ENCODE peak calls at places on chromosomes 7 and 10, in eight cellular contexts. N, A, G, T, E, S, R and O are unnamed samples.
A peak's percentile ranks its signal among the peaks of the same experiment; 100 is the strongest.

GRCh38 chr7:19665399-19666008 is 43.3 kb downstream of the POLR1F start:
- DNase-seq in N (no peak), A (no peak), G (no peak), T (no peak), E (peak; percentile 30), S (no peak), R (peak; percentile 37), O (no peak)

GRCh38 chr7:142607351-142607750 is 141.9 kb upstream of the PRSS1 start:
- DNase-seq in N (no peak), A (no peak), G (no peak), T (no peak), E (no peak), S (no peak), R (no peak), O (no peak)

GRCh38 chr10:68212721-68213352 is 19.1 kb downstream of the ATOH7 start:
- DNase-seq in N (no peak), A (no peak), G (no peak), T (no peak), E (peak; percentile 33), S (no peak), R (peak; percentile 34), O (no peak)

GRCh38 chr7:80781561-80781979 is 137.3 kb downstream of the SEMA3C start:
- DNase-seq in N (no peak), A (no peak), G (no peak), T (no peak), E (peak; percentile 33), S (no peak), R (peak; percentile 68), O (no peak)

GRCh38 chr7:142885311-142886230 is at the start of gene TRPV6:
- DNase-seq in N (no peak), A (peak; percentile 52), G (no peak), T (no peak), E (no peak), S (no peak), R (peak; percentile 19), O (no peak)

GRCh38 chr7:73992104-73992562 is 35.8 kb upstream of the ELN start:
- DNase-seq in N (no peak), A (no peak), G (no peak), T (no peak), E (no peak), S (no peak), R (peak; percentile 42), O (no peak)

GRCh38 chr10:32163076-32163773 is 107.0 kb upstream of the KIF5B start:
- DNase-seq in N (no peak), A (no peak), G (no peak), T (no peak), E (no peak), S (no peak), R (no peak), O (no peak)

GRCh38 chr7:36305226-36305625 is 84.4 kb upstream of the ANLN start:
- DNase-seq in N (no peak), A (no peak), G (no peak), T (no peak), E (no peak), S (no peak), R (no peak), O (no peak)

GRCh38 chr10:45420453-45421192 is 46.6 kb downstream of the ALOX5 start:
- DNase-seq in N (peak; percentile 24), A (no peak), G (no peak), T (no peak), E (no peak), S (no peak), R (no peak), O (no peak)

GRCh38 chr10:120557296-120557810 is 100.3 kb downstream of the PLPP4 start:
- DNase-seq in N (no peak), A (no peak), G (no peak), T (no peak), E (no peak), S (no peak), R (no peak), O (no peak)

GRCh38 chr7:4634166-4634565 is 47.9 kb upstream of the FOXK1 start:
- DNase-seq in N (no peak), A (no peak), G (no peak), T (no peak), E (no peak), S (no peak), R (no peak), O (no peak)

GRCh38 chr10:35246770-35247343 is 89.5 kb upstream of the CCNY start:
- DNase-seq in N (no peak), A (no peak), G (no peak), T (no peak), E (no peak), S (no peak), R (no peak), O (no peak)

GRCh38 chr10:36888925-36889573 is 236.3 kb upstream of the ANKRD30A start:
- DNase-seq in N (peak; percentile 1), A (peak; percentile 22), G (peak; percentile 60), T (peak; percentile 1), E (peak; percentile 28), S (peak; percentile 11), R (peak; percentile 6), O (peak; percentile 28)

GRCh38 chr10:78937800-78938694 is 130.7 kb upstream of the ZMIZ1 start:
- DNase-seq in N (no peak), A (no peak), G (no peak), T (no peak), E (peak; percentile 22), S (no peak), R (peak; percentile 31), O (no peak)

GRCh38 chr10:71845410-71846406 is 5.3 kb downstream of the PSAP start:
- DNase-seq in N (no peak), A (no peak), G (no peak), T (no peak), E (no peak), S (no peak), R (no peak), O (no peak)

GRCh38 chr7:44289341-44290249 is 35.8 kb downstream of the CAMK2B start:
- DNase-seq in N (no peak), A (no peak), G (no peak), T (no peak), E (no peak), S (no peak), R (no peak), O (no peak)

GRCh38 chr7:68841004-68841403 is 757.3 kb upstream of the AUTS2 start:
- DNase-seq in N (no peak), A (no peak), G (no peak), T (no peak), E (no peak), S (no peak), R (no peak), O (no peak)

GRCh38 chr7:71173955-71174354 is 42.0 kb downstream of the GALNT17 start:
- DNase-seq in N (no peak), A (no peak), G (no peak), T (no peak), E (no peak), S (no peak), R (no peak), O (no peak)

GRCh38 chr7:80646088-80646961 is 7.9 kb downstream of the CD36 start:
- DNase-seq in N (no peak), A (no peak), G (no peak), T (no peak), E (no peak), S (no peak), R (no peak), O (no peak)

GRCh38 chr10:2119316-2119715 is 382.0 kb upstream of the ADARB2 start:
- DNase-seq in N (no peak), A (no peak), G (no peak), T (no peak), E (no peak), S (no peak), R (peak; percentile 90), O (no peak)

GRCh38 chr10:78942006-78942405 is 126.8 kb upstream of the ZMIZ1 start:
- DNase-seq in N (no peak), A (no peak), G (no peak), T (no peak), E (no peak), S (no peak), R (no peak), O (no peak)

GRCh38 chr10:52771534-52772455 is 789 bp downstream of the MBL2 start:
- DNase-seq in N (no peak), A (no peak), G (no peak), T (no peak), E (no peak), S (no peak), R (no peak), O (no peak)